ENCODE peak calls at places on chromosome 7, in five cellular contexts. Y is neuronal stem cell, S is H9, U is mesenchymal stem cell, L is H1. E is an unnamed sample.

GRCh38 chr7:101984997-101985645 is 167.7 kb downstream of the CUX1 start:
- DNase-seq in Y (no peak), L (no peak), U (no peak), S (no peak), E (no peak)

GRCh38 chr7:68319061-68319460 is 1279.2 kb upstream of the AUTS2 start:
- DNase-seq in L (no peak), Y (no peak), U (no peak), S (no peak), E (no peak)

GRCh38 chr7:22195402-22195801 is 161.6 kb downstream of the RAPGEF5 start:
- DNase-seq in Y (no peak), U (no peak), L (no peak), S (no peak), E (no peak)

GRCh38 chr7:44678468-44679179 is 70.0 kb upstream of the ZMIZ2 start:
- DNase-seq in L (no peak), S (no peak), Y (no peak), U (peak), E (peak)

GRCh38 chr7:143041346-143041745 is 10.8 kb upstream of the OR6V1 start:
- DNase-seq in L (no peak), Y (no peak), S (no peak), U (no peak), E (peak)

GRCh38 chr7:102973096-102973802 is 60.4 kb downstream of the LRRC17 start:
- DNase-seq in L (no peak), Y (no peak), S (no peak), U (peak), E (peak)

GRCh38 chr7:150335774-150336112 is 5.7 kb downstream of the RARRES2 start:
- DNase-seq in L (no peak), Y (no peak), U (no peak), S (no peak), E (no peak)

GRCh38 chr7:117582219-117582704 is 102.4 kb downstream of the CFTR start:
- DNase-seq in Y (no peak), S (no peak), L (peak), U (peak), E (peak)

GRCh38 chr7:94178247-94178646 is 174.1 kb upstream of the BET1 start:
- DNase-seq in S (no peak), Y (no peak), U (no peak), L (no peak), E (no peak)

GRCh38 chr7:91264924-91265681 is 870 bp downstream of the FZD1 start:
- DNase-seq in U (peak), Y (no peak), S (peak), L (no peak), E (peak)

GRCh38 chr7:107111196-107111595 is 57.6 kb upstream of the HBP1 start:
- DNase-seq in L (no peak), Y (no peak), S (no peak), U (no peak), E (no peak)

GRCh38 chr7:77258014-77258413 is 58.4 kb upstream of the FGL2 start:
- DNase-seq in U (peak), Y (no peak), S (no peak), L (no peak), E (no peak)

GRCh38 chr7:44081266-44081748 is 1.0 kb downstream of the POLM start:
- DNase-seq in U (no peak), Y (no peak), L (no peak), S (no peak), E (peak)

GRCh38 chr7:110835209-110835608 is 255.7 kb upstream of the LRRN3 start:
- DNase-seq in U (no peak), S (no peak), Y (no peak), L (no peak), E (no peak)

GRCh38 chr7:157352506-157352905 is 15.7 kb downstream of the DNAJB6 start:
- DNase-seq in U (peak), L (no peak), S (no peak), Y (no peak), E (no peak)

GRCh38 chr7:112876877-112877276 is 86.7 kb upstream of the TMEM168 start:
- DNase-seq in S (no peak), L (no peak), Y (no peak), U (peak), E (no peak)

GRCh38 chr7:2800923-2801682 is 43.0 kb downstream of the GNA12 start:
- DNase-seq in S (no peak), L (no peak), U (peak), Y (no peak), E (no peak)

GRCh38 chr7:91832493-91833045 is 47.9 kb downstream of the MTERF1 start:
- DNase-seq in L (no peak), U (no peak), Y (no peak), S (no peak), E (no peak)

GRCh38 chr7:110442386-110442837 is 648.5 kb upstream of the LRRN3 start:
- DNase-seq in L (peak), S (peak), Y (peak), U (peak), E (peak)

GRCh38 chr7:93055543-93056107 is 62.2 kb downstream of the SAMD9 start:
- DNase-seq in U (peak), Y (no peak), L (no peak), S (no peak), E (peak)

GRCh38 chr7:117250245-117250644 is 72.6 kb downstream of the WNT2 start:
- DNase-seq in U (no peak), L (no peak), Y (no peak), S (no peak), E (no peak)

GRCh38 chr7:130242198-130243014 is 24.3 kb upstream of the CPA2 start:
- DNase-seq in Y (no peak), L (no peak), S (peak), U (peak), E (peak)

GRCh38 chr7:156929789-156930539 is 19.5 kb upstream of the NOM1 start:
- DNase-seq in Y (no peak), L (no peak), S (no peak), U (no peak), E (no peak)

GRCh38 chr7:82050792-82051191 is 280.9 kb upstream of the HGF start:
- DNase-seq in Y (no peak), S (no peak), L (no peak), U (peak), E (peak)

GRCh38 chr7:156954941-156955340 is 5.4 kb downstream of the NOM1 start:
- DNase-seq in L (no peak), Y (no peak), S (no peak), U (no peak), E (no peak)

GRCh38 chr7:159027803-159028455 is 116.7 kb downstream of the VIPR2 start:
- DNase-seq in U (no peak), L (no peak), Y (no peak), S (peak), E (no peak)

GRCh38 chr7:110399421-110399820 is 691.5 kb upstream of the LRRN3 start:
- DNase-seq in Y (no peak), L (no peak), S (no peak), U (no peak), E (no peak)

GRCh38 chr7:35721288-35721687 is 26.4 kb upstream of the HERPUD2 start:
- DNase-seq in S (no peak), L (no peak), U (no peak), Y (no peak), E (no peak)
- H3K27ac ChIP-seq in S (no peak), L (no peak), U (no peak), Y (no peak), E (no peak)

GRCh38 chr7:34756691-34757090 is 98.7 kb downstream of the NPSR1 start:
- DNase-seq in Y (no peak), U (no peak), L (no peak), S (no peak), E (no peak)
- H2BK12ac ChIP-seq in Y (no peak), U (no peak), L (no peak), S (no peak), E (no peak)

GRCh38 chr7:155612658-155613057 is 31.8 kb upstream of the RBM33 start:
- DNase-seq in Y (no peak), L (no peak), S (no peak), U (no peak), E (no peak)
- H4K8ac ChIP-seq in Y (no peak), L (no peak), S (no peak), U (no peak), E (no peak)

GRCh38 chr7:131895541-131896173 is 339.2 kb upstream of the PODXL start:
- DNase-seq in L (no peak), Y (no peak), U (peak), S (peak), E (no peak)

GRCh38 chr7:131898418-131898817 is 342.0 kb upstream of the PODXL start:
- DNase-seq in Y (no peak), U (no peak), L (no peak), S (no peak), E (no peak)

GRCh38 chr7:131897790-131898165 is 341.4 kb upstream of the PODXL start:
- DNase-seq in U (no peak), Y (no peak), L (no peak), S (peak), E (no peak)

GRCh38 chr7:131897016-131897789 is 340.8 kb upstream of the PODXL start:
- DNase-seq in U (peak), S (peak), Y (no peak), L (peak), E (no peak)

DNA sequence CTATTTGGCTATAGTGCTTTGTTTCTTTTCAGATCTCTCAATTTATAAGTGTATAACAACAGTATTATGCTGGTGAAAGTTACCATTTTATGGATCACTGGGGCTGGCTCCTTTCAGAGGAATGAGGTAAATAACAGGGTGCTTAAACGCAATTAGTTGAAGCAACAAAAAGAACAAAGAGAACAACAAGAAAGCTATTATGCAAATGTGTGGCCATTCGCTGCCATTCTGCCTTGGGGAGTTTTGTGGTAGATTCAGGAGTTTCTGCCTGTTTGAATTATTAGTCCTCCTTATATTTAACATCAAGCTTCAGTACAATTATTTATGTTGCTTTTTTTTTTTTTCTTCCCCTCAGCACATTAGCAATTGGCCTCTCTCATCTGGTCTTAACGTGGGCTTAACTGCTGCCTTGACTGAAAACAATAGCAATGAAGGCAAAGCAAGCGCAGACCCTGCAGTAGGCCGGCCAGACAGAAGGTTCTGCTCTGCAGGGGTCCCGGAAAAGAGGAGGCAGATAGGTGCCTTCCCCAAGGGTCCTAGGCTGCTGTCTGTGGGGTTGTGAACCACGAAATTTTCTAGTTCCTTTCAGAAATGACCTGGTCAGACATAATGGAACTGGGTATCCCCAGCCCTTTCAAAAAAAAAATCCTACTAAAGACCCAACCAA is 339.9 kb upstream of the PODXL start:
- DNase-seq in L (peak), Y (no peak), U (no peak), S (peak), E (no peak)
- H3K27ac ChIP-seq in L (no peak), Y (no peak), U (no peak), S (peak), E (no peak)

DNA sequence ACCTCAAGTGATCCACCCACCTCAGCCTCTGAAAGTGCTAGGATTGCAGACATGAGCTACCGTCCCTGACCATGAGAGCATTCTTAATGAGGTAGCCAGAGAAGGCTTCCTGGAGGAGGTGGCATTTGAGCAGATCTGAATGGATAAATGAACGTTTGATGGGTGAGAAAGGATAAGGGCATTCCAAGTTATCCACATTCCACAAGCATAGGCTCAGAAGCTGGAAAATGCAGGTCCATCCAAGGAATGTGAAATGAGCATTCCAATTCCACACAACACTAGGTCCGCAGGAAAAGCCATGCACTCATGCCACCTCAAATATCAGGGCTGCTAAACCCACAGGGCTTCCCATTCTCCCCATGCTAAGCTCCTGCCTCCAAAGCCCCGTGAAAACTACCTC is 17.0 kb downstream of the TMEM130 start:
- DNase-seq in S (no peak), L (no peak), Y (no peak), U (no peak), E (peak)
- H2BK12ac ChIP-seq in S (no peak), L (no peak), Y (no peak), U (no peak), E (no peak)

DNA sequence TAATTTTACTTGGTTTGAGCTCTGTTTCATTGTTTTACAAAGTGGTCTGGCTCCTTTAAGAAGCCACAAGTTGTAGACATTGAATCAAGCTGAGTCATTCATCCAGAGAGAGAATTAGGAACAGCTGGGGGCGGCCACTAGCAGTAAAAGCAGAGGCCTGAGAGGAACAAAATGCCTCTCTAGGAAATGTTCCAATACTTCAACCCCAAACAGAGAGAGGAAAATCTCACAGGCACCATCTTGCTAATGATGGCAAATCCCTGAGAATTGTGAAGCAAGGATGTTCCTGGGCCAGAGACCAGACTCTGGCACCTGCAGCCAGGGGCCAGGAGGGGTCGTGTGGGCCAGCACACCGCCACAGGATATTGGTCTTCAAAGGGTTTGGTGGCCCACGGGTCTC is 26.5 kb upstream of the TRIL start:
- DNase-seq in Y (peak), L (no peak), U (peak), S (peak), E (peak)
- H4K8ac ChIP-seq in Y (no peak), L (no peak), U (peak), S (no peak), E (peak)

GRCh38 chr7:20222219-20222828 is 5.1 kb upstream of the MACC1 start:
- DNase-seq in U (no peak), Y (no peak), S (no peak), L (no peak), E (no peak)
- H3K27ac ChIP-seq in U (no peak), Y (no peak), S (no peak), L (no peak), E (no peak)

DNA sequence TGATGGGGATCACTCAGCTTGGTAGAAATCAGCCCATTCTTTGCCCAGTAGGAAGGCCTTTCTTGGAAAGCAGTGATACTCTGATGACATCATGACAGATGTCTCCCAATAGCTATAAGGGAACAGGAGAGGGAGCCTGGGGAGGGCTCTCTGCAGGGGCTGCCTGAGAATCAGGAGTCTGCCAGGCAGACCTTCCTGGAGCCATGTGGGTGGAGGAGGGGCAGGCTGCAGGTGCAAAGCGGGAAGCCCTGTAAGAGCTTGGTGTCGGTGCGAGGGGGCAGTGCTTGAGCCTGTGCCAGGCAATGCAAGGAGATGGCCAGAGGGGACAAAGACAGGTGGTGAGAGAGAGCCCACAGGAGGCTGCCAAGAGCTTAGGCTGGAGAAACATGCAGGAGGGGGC is 5.0 kb upstream of the TNS3 start:
- DNase-seq in Y (no peak), L (no peak), S (no peak), U (no peak), E (no peak)
- H2BK12ac ChIP-seq in Y (no peak), L (no peak), S (no peak), U (peak), E (peak)

DNA sequence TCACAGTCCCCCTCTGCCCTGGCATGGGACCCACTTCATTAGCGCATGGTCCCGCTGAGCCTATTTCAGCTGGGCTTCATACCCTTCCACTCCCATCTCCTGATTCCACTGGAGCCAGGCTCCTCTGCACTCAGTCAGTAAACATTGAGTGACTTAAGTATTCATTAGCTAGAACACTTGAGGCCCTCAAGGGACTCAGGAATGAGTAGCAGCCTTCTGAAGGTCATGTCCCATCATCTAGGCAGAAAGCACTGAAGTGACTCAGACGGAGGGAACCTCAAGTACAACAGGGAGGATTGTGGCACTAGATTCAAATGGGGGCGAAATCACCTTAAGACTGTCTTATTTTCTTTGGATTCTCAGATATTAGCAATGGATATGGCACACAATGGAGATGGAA is 186.6 kb upstream of the INHBA start:
- DNase-seq in U (peak), S (no peak), L (no peak), Y (no peak), E (no peak)
- H4K8ac ChIP-seq in U (no peak), S (no peak), L (no peak), Y (no peak), E (no peak)

E was measured in trophoblast cell.